ENCODE peak calls at places on chromosomes 6 and 20, in four cellular contexts. One of them, this sample, is unnamed. For H3K4me1 and H3K27me3, the result is how much of the 10 kb centered on the place peaks cover.

GRCh38 chr20:50513169-50514034 is 3.2 kb downstream of the PTPN1 start:
- DNase-seq in H1: no peak
- DNase-seq in GM12878: no peak
- DNase-seq in HepG2: no peak
- DNase-seq in this sample: no peak

GRCh38 chr6:111725446-111726112 is 119.9 kb upstream of the TRAF3IP2 start:
- DNase-seq in HepG2: no peak
- DNase-seq in GM12878: no peak
- DNase-seq in H1: no peak
- DNase-seq in this sample: no peak

GRCh38 chr20:1499528-1500420 is 8.6 kb upstream of the SIRPB2 start:
- DNase-seq in GM12878: no peak
- DNase-seq in HepG2: no peak
- DNase-seq in H1: no peak
- DNase-seq in this sample: no peak

GRCh38 chr6:77466055-77467028 is 3.1 kb upstream of the HTR1B start:
- DNase-seq in GM12878: no peak
- DNase-seq in HepG2: peak
- DNase-seq in H1: no peak
- DNase-seq in this sample: no peak

GRCh38 chr6:130326496-130326895 is 39.3 kb upstream of the TMEM200A start:
- DNase-seq in GM12878: no peak
- DNase-seq in HepG2: no peak
- DNase-seq in H1: no peak
- DNase-seq in this sample: no peak

GRCh38 chr20:32792316-32792715 is 27.4 kb upstream of the MAPRE1 start:
- DNase-seq in GM12878: peak
- DNase-seq in HepG2: peak
- DNase-seq in H1: no peak
- DNase-seq in this sample: peak

GRCh38 chr6:28137458-28138020 is 4.1 kb upstream of the ZKSCAN8 start:
- DNase-seq in H1: no peak
- DNase-seq in GM12878: peak
- DNase-seq in HepG2: no peak
- DNase-seq in this sample: no peak

GRCh38 chr6:37717836-37718251 is 20.2 kb upstream of the MDGA1 start:
- DNase-seq in H1: no peak
- DNase-seq in HepG2: no peak
- DNase-seq in GM12878: no peak
- DNase-seq in this sample: no peak

GRCh38 chr20:62832212-62832922 is 15.5 kb downstream of the COL9A3 start:
- DNase-seq in HepG2: no peak
- DNase-seq in H1: no peak
- DNase-seq in GM12878: peak
- DNase-seq in this sample: peak

GRCh38 chr6:3915076-3915791 is 66.1 kb downstream of the FAM50B start:
- DNase-seq in H1: no peak
- DNase-seq in GM12878: peak
- DNase-seq in HepG2: no peak
- DNase-seq in this sample: no peak

GRCh38 chr6:25359191-25359861 is 80.2 kb downstream of the CARMIL1 start:
- DNase-seq in HepG2: no peak
- DNase-seq in H1: no peak
- DNase-seq in GM12878: no peak
- DNase-seq in this sample: no peak

GRCh38 chr6:126607281-126607680 is 267.4 kb downstream of the CENPW start:
- DNase-seq in H1: no peak
- DNase-seq in GM12878: no peak
- DNase-seq in HepG2: no peak
- DNase-seq in this sample: no peak

GRCh38 chr6:52365317-52365716 is 3.4 kb downstream of the PAQR8 start:
- DNase-seq in HepG2: no peak
- DNase-seq in H1: no peak
- DNase-seq in GM12878: no peak
- DNase-seq in this sample: no peak

GRCh38 chr20:44017211-44017610 is 102.6 kb downstream of the TOX2 start:
- DNase-seq in H1: no peak
- DNase-seq in GM12878: no peak
- DNase-seq in HepG2: no peak
- DNase-seq in this sample: no peak

GRCh38 chr6:17278289-17279061 is 2.7 kb upstream of the RBM24 start:
- DNase-seq in GM12878: no peak
- DNase-seq in H1: no peak
- DNase-seq in HepG2: peak
- DNase-seq in this sample: no peak

GRCh38 chr20:59994697-59995122 is 36.5 kb downstream of the CDH26 start:
- DNase-seq in HepG2: no peak
- DNase-seq in GM12878: no peak
- DNase-seq in H1: peak
- DNase-seq in this sample: peak

GRCh38 chr20:35020108-35021031 is 64.7 kb downstream of the MYH7B start:
- DNase-seq in H1: no peak
- DNase-seq in GM12878: no peak
- DNase-seq in HepG2: no peak
- DNase-seq in this sample: no peak

GRCh38 chr20:59955131-59955796 is 3.0 kb upstream of the CDH26 start:
- DNase-seq in GM12878: no peak
- DNase-seq in H1: no peak
- DNase-seq in HepG2: peak
- DNase-seq in this sample: no peak

GRCh38 chr6:32148722-32149576 is 2.8 kb downstream of the PRRT1 start:
- DNase-seq in H1: peak
- DNase-seq in HepG2: no peak
- DNase-seq in GM12878: no peak
- DNase-seq in this sample: no peak

GRCh38 chr6:113508249-113508648 is 348.9 kb upstream of the MARCKS start:
- DNase-seq in H1: no peak
- DNase-seq in GM12878: no peak
- DNase-seq in HepG2: no peak
- DNase-seq in this sample: no peak

GRCh38 chr20:50867805-50868204 is 63.4 kb downstream of the ADNP start:
- DNase-seq in HepG2: no peak
- DNase-seq in H1: no peak
- DNase-seq in GM12878: no peak
- DNase-seq in this sample: no peak

GRCh38 chr6:137013738-137014602 is 30.8 kb downstream of the IL20RA start:
- DNase-seq in HepG2: peak
- DNase-seq in H1: no peak
- DNase-seq in GM12878: no peak
- DNase-seq in this sample: no peak

GRCh38 chr6:34390531-34391013 is 1.9 kb downstream of the NUDT3 start:
- DNase-seq in H1: no peak
- DNase-seq in GM12878: no peak
- DNase-seq in HepG2: no peak
- DNase-seq in this sample: no peak

GRCh38 chr6:6686748-6687601 is 98.5 kb downstream of the LY86 start:
- DNase-seq in H1: peak
- DNase-seq in HepG2: peak
- DNase-seq in GM12878: no peak
- DNase-seq in this sample: peak

GRCh38 chr20:11411765-11412164 is 505.9 kb upstream of the BTBD3 start:
- DNase-seq in GM12878: no peak
- DNase-seq in H1: no peak
- DNase-seq in HepG2: no peak
- DNase-seq in this sample: no peak

DNA sequence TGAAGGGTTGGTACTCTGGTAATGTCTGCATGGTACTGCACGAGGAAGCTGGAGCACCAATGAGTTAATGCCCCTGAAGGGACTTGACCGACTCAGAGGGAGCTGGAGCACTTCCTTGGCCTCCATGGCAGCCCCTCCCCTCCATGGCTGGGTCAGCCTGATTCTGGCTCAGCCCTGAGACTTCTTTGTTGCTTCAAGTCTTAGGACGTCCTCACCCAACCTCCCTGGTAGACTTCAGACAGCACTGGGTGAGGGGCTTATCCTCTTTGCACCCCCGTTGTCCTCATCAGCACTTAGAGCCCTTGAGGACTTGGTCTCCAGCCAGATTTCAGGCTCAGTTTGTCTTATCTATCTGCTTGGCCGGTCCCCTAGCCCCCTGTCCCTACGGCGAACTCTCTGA is 16.4 kb upstream of the TAGAP start:
- DNase-seq in HepG2: no peak
- DNase-seq in H1: no peak
- DNase-seq in GM12878: no peak
- DNase-seq in this sample: no peak
- H3K4me1 ChIP-seq in HepG2: under half
- H3K4me1 ChIP-seq in H1: under half
- H3K4me1 ChIP-seq in GM12878: under half
- H3K4me1 ChIP-seq in this sample: under half

GRCh38 chr20:46342045-46342378 is 33.7 kb upstream of the CDH22 start:
- DNase-seq in GM12878: no peak
- DNase-seq in HepG2: no peak
- DNase-seq in H1: no peak
- DNase-seq in this sample: no peak
- H3K27me3 ChIP-seq in GM12878: under half
- H3K27me3 ChIP-seq in HepG2: under half
- H3K27me3 ChIP-seq in H1: under half
- H3K27me3 ChIP-seq in this sample: under half

DNA sequence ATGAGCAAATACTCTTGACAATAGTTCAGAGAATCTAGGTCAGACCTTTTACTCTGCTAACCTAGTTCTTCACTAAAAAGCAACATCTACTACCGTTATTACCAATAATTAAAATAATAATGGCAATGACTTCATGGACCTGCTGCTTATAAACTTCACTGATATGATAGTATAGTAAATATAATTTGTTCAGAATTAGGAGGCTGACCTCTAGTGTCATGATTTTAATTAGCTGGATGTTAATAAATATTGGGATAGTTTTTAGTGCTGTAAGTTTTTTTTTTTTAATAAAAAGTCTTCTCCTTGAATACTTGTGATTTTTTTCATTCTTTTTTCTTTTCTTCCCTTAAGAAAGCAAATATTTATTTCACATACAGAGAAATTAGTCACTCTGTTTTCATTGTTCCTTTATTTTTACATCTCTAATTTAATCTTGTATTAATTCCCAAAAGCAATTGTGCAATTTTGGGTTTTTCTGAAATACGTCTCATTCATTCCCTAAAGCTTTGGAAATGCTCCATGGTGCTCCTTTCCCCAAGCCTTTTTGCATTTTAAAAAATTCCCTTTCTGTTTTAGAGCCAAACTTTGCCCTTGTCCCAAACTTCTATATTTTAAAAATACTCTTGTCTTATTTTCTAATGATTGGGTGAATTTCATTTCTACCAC is 46.6 kb upstream of the UST start:
- DNase-seq in HepG2: no peak
- DNase-seq in H1: no peak
- DNase-seq in GM12878: no peak
- DNase-seq in this sample: no peak
- TF ChIP-seq SUZ12 in HepG2: no peak
- TF ChIP-seq SUZ12 in H1: no peak
- TF ChIP-seq SUZ12 in GM12878: no peak
- TF ChIP-seq SUZ12 in this sample: no peak

GRCh38 chr20:17966432-17967312 is 1.9 kb downstream of the SNX5 start:
- DNase-seq in GM12878: no peak
- DNase-seq in HepG2: peak
- DNase-seq in H1: no peak
- DNase-seq in this sample: no peak

GRCh38 chr20:17964073-17964472 is 4.5 kb downstream of the SNX5 start:
- DNase-seq in H1: no peak
- DNase-seq in HepG2: no peak
- DNase-seq in GM12878: no peak
- DNase-seq in this sample: no peak

GRCh38 chr20:17964632-17965031 is 4.0 kb downstream of the SNX5 start:
- DNase-seq in HepG2: no peak
- DNase-seq in H1: no peak
- DNase-seq in GM12878: no peak
- DNase-seq in this sample: no peak

GRCh38 chr20:17963114-17963897 is 5.3 kb downstream of the SNX5 start:
- DNase-seq in H1: no peak
- DNase-seq in GM12878: no peak
- DNase-seq in HepG2: no peak
- DNase-seq in this sample: no peak

DNA sequence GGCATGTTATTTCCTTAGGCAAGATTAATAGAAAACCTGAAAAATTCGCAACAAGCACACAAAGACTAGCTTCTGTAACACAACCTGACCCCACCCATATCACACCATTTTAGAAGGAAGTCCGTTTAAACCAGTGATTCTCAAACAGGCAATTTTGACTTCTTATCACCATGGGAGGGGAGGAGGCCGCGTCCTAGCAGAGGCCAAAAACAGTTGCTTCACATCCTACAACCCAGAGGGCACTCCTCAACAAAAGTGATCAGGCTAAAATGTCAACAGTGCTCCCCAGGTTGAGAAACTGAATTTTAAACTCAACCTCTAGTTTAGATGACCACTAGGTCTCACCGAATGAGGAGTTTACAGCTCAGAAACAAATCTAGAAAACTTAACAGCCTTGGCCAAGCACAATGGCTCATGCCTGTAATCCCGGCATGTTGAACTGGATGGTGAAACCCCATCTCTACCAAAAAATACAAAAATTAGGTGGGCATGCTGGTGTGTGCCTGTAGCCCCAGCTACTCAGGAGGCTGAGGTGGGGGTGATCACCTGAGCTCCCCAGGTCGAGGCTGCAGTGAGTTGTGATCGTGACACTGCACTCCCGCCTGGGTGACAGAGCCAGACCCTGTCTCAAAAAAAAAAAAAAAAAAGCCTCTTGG is 3.4 kb downstream of the SNX5 start:
- DNase-seq in H1: no peak
- DNase-seq in HepG2: peak
- DNase-seq in GM12878: no peak
- DNase-seq in this sample: no peak
- H3K4me1 ChIP-seq in H1: under half
- H3K4me1 ChIP-seq in HepG2: half or more
- H3K4me1 ChIP-seq in GM12878: under half
- H3K4me1 ChIP-seq in this sample: under half

DNA sequence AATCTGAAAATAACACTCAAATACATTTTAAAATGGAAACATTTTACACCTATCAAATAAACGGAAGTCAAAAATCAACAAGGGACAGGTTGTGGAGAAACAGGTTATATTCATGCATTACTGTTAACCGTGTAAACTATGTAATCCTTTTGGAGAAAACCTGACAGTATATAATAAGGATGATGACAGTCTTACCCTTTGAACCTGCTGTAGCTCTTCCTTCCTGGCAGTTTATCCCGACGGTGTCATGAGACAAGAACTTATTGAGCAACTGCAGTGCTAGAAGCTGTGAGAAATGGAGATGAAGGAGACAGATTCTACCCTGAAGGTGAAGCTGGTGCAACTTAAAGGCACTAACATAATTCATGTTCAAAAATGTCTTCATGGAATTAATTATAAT is 76.7 kb downstream of the PLEKHG1 start:
- DNase-seq in H1: no peak
- DNase-seq in HepG2: no peak
- DNase-seq in GM12878: no peak
- DNase-seq in this sample: no peak
- H3K27me3 ChIP-seq in H1: under half
- H3K27me3 ChIP-seq in HepG2: under half
- H3K27me3 ChIP-seq in GM12878: under half
- H3K27me3 ChIP-seq in this sample: under half

This sample was measured in NT2/D1.